ENCODE peak calls at places on chromosomes 4 and X, in five cellular contexts. X, N, K, B and E are unnamed samples.

GRCh38 chrX:108699368-108699767 is 37.0 kb downstream of the IRS4 start:
- DNase-seq in N (no peak), K (no peak), X (peak), B (no peak), E (no peak)

GRCh38 chr4:98642991-98643426 is 15.4 kb downstream of the TSPAN5 start:
- DNase-seq in N (no peak), X (peak), K (no peak), B (peak), E (no peak)

GRCh38 chr4:169810325-169811323 is 52.9 kb upstream of the HPF1 start:
- DNase-seq in X (peak), K (no peak), N (no peak), B (peak), E (no peak)

GRCh38 chr4:119748853-119749252 is 120.2 kb upstream of the PDE5A start:
- DNase-seq in X (no peak), B (no peak), K (no peak), N (no peak), E (no peak)

GRCh38 chr4:182683666-182684065 is 233.5 kb downstream of the DCTD start:
- DNase-seq in K (no peak), X (no peak), B (no peak), N (no peak), E (no peak)

GRCh38 chrX:54950730-54951375 is 30.2 kb downstream of the TRO start:
- DNase-seq in X (no peak), N (no peak), B (peak), K (no peak), E (no peak)

GRCh38 chr4:163245044-163245443 is 78.4 kb upstream of the NAF1 start:
- DNase-seq in B (no peak), X (no peak), K (no peak), N (no peak), E (no peak)

GRCh38 chr4:118270492-118270891 is 82.3 kb downstream of the PRSS12 start:
- DNase-seq in B (no peak), K (no peak), X (peak), N (no peak), E (no peak)

GRCh38 chr4:152360045-152360410 is 175.9 kb downstream of the FBXW7 start:
- DNase-seq in X (no peak), B (no peak), N (no peak), K (no peak), E (no peak)

GRCh38 chrX:49227726-49228125 is 5.4 kb downstream of the CACNA1F start:
- DNase-seq in X (no peak), K (no peak), B (no peak), N (no peak), E (no peak)

GRCh38 chr4:41594439-41594838 is 56.5 kb downstream of the LIMCH1 start:
- DNase-seq in N (no peak), B (peak), X (no peak), K (no peak), E (no peak)

GRCh38 chr4:153207561-153207960 is 3.3 kb downstream of the TRIM2 start:
- DNase-seq in X (peak), N (no peak), K (no peak), B (peak), E (peak)

GRCh38 chrX:103356023-103356798 is at the start of gene TCEAL9:
- DNase-seq in B (peak), K (peak), X (peak), N (no peak), E (peak)

GRCh38 chr4:43277003-43277402 is 384.5 kb downstream of the GRXCR1 start:
- DNase-seq in B (no peak), K (no peak), X (no peak), N (no peak), E (no peak)

GRCh38 chrX:68719904-68720614 is 72.6 kb downstream of the STARD8 start:
- DNase-seq in K (peak), X (no peak), B (peak), N (peak), E (no peak)

GRCh38 chr4:109026588-109026987 is 263.7 kb upstream of the ETNPPL start:
- DNase-seq in B (no peak), X (peak), K (no peak), N (no peak), E (no peak)

GRCh38 chrX:3712080-3712869 is 1.2 kb downstream of the PRKX start:
- DNase-seq in N (no peak), K (peak), B (no peak), X (peak), E (peak)

GRCh38 chrX:28910501-28910900 is 323.3 kb downstream of the IL1RAPL1 start:
- DNase-seq in N (no peak), B (no peak), X (no peak), K (no peak), E (no peak)

GRCh38 chrX:11105080-11105479 is 6.1 kb upstream of the HCCS start:
- DNase-seq in K (no peak), B (no peak), N (no peak), X (peak), E (no peak)

GRCh38 chr4:70802923-70803605 is 36.6 kb downstream of the GRSF1 start:
- DNase-seq in K (no peak), X (no peak), N (no peak), B (no peak), E (no peak)

GRCh38 chr4:135201081-135201480 is 999.5 kb upstream of the PABPC4L start:
- DNase-seq in B (no peak), X (no peak), K (no peak), N (no peak), E (no peak)

GRCh38 chrX:10230222-10230621 is 73.4 kb downstream of the CLCN4 start:
- DNase-seq in N (no peak), K (no peak), B (no peak), X (no peak), E (no peak)

GRCh38 chr4:41334182-41334581 is 77.5 kb downstream of the UCHL1 start:
- DNase-seq in N (no peak), K (peak), B (peak), X (no peak), E (no peak)

GRCh38 chr4:153735901-153736461 is 23.8 kb downstream of the RNF175 start:
- DNase-seq in K (no peak), N (no peak), X (no peak), B (no peak), E (no peak)

GRCh38 chr4:146018247-146018646 is 79.6 kb upstream of the ZNF827 start:
- DNase-seq in X (no peak), B (no peak), K (no peak), N (no peak), E (no peak)

GRCh38 chrX:49063715-49064114 is 4.9 kb downstream of the CCDC120 start:
- DNase-seq in N (no peak), X (no peak), K (no peak), B (no peak), E (no peak)

GRCh38 chr4:3384771-3385701 is 56.7 kb upstream of the HGFAC start:
- DNase-seq in B (peak), X (peak), N (peak), K (peak), E (peak)
- TF ChIP-seq POLR2A in B (peak), X (peak), N (no peak), K (no peak), E (no peak)

GRCh38 chr4:26032142-26032541 is 118.1 kb downstream of the SMIM20 start:
- DNase-seq in X (no peak), K (no peak), B (no peak), N (no peak), E (no peak)
- TF ChIP-seq CTCF in X (no peak), K (no peak), B (no peak), N (no peak), E (no peak)

GRCh38 chr4:187883836-187884235 is 111.7 kb upstream of the ZFP42 start:
- DNase-seq in X (no peak), N (no peak), K (no peak), B (no peak), E (no peak)

GRCh38 chr4:187887886-187888285 is 107.7 kb upstream of the ZFP42 start:
- DNase-seq in N (no peak), K (no peak), B (no peak), X (no peak), E (no peak)

DNA sequence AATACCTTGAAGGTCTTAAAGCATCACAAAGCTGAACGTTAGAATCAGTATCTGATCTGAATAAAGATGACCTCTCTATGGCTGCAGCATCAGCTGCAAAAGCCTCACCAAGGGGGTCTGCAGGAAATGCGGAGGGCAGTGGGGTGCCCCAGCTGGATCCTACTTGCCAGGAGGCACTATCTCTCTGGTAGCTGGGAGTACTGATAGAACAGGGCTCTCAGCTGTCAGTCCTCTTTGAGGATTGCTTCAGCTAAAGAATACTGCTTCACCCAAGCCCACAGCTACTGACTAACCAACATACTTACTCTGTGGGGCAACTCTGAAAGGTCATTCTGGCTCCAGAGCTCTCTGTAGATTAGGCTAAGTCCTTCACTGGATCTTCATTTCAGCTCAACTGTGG is 112.5 kb upstream of the ZFP42 start:
- DNase-seq in N (no peak), B (no peak), K (no peak), X (no peak), E (no peak)
- TF ChIP-seq POLR2A in N (no peak), B (no peak), K (no peak), X (no peak), E (no peak)

DNA sequence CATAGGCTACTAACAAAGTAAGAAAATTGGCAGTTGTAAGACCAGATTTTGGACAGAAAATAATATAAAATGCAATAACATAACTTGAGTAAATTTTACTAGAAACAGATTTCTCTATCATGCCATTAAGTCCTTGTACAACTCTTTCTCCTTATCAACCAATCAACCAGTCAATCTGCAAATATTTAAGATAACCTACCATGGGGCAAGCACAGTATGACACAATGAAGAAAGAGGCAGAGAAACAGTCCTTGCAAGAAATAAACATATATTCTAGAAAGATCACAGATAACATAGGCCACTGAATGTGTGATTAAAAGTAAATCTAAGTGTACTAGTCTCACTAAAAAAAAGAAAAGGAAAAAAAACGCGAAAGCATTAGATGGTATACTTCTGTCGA is 194.8 kb downstream of the PPP3CA start:
- DNase-seq in X (no peak), B (no peak), K (no peak), N (no peak), E (no peak)
- TF ChIP-seq CTCF in X (no peak), B (no peak), K (no peak), N (no peak), E (no peak)